ENCODE peak calls at places on chromosomes 1 and 21, in five cellular contexts. J is activated T-cell treated with anti-CD3 and anti-CD28 coated beads for 1 hour, B is H7, A is iris pigment epithelial cell, P is HTR-8/SVneo. X is an unnamed sample.
A peak's percentile ranks its signal among the peaks of the same experiment; 100 is the strongest.

GRCh38 chr1:100708476-100709062 is 11.0 kb upstream of the VCAM1 start:
- DNase-seq in J (no peak), B (no peak), A (peak; percentile 55), P (no peak), X (no peak)

GRCh38 chr1:38178236-38178635 is 131.6 kb upstream of the POU3F1 start:
- DNase-seq in J (no peak), B (no peak), A (no peak), P (no peak), X (no peak)

GRCh38 chr21:15826147-15826780 is 96.5 kb downstream of the USP25 start:
- DNase-seq in J (no peak), B (peak; percentile 25), A (peak; percentile 65), P (peak; percentile 35), X (peak; percentile 52)

GRCh38 chr1:238745069-238745468 is 641.3 kb upstream of the CHRM3 start:
- DNase-seq in J (no peak), B (no peak), A (no peak), P (no peak), X (no peak)

GRCh38 chr1:89990976-89991831 is 3.7 kb upstream of the ZNF326 start:
- DNase-seq in J (no peak), B (no peak), A (no peak), P (no peak), X (no peak)

GRCh38 chr1:184633785-184634184 is 120.9 kb downstream of the EDEM3 start:
- DNase-seq in J (no peak), B (no peak), A (no peak), P (no peak), X (no peak)

GRCh38 chr1:55478742-55479141 is 263.6 kb upstream of the USP24 start:
- DNase-seq in J (no peak), B (no peak), A (peak; percentile 44), P (peak; percentile 4), X (peak; percentile 32)

GRCh38 chr1:161988413-161988812 is 35.3 kb downstream of the OLFML2B start:
- DNase-seq in J (no peak), B (no peak), A (no peak), P (no peak), X (no peak)

GRCh38 chr1:228735871-228736586 is 750 bp downstream of the RHOU start:
- DNase-seq in J (peak; percentile 6), B (peak; percentile 60), A (peak; percentile 39), P (peak; percentile 25), X (peak; percentile 58)

GRCh38 chr21:44957047-44957831 is 17.4 kb downstream of the SLX9 start:
- DNase-seq in J (no peak), B (peak; percentile 57), A (no peak), P (no peak), X (no peak)

GRCh38 chr21:37071561-37072238 is 1.2 kb downstream of the PIGP start:
- DNase-seq in J (no peak), B (peak; percentile 16), A (peak; percentile 81), P (peak; percentile 18), X (peak; percentile 29)

GRCh38 chr1:47440052-47440848 is 2.4 kb downstream of the FOXD2 start:
- DNase-seq in J (no peak), B (peak; percentile 50), A (no peak), P (no peak), X (no peak)

GRCh38 chr21:45950740-45951515 is 30.6 kb upstream of the COL6A1 start:
- DNase-seq in J (no peak), B (peak; percentile 76), A (peak; percentile 23), P (peak; percentile 66), X (no peak)

GRCh38 chr1:83929184-83929583 is 69.7 kb downstream of the TTLL7 start:
- DNase-seq in J (no peak), B (no peak), A (peak; percentile 90), P (no peak), X (no peak)

GRCh38 chr1:14826172-14826636 is 227.7 kb downstream of the KAZN start:
- DNase-seq in J (no peak), B (no peak), A (peak; percentile 95), P (no peak), X (no peak)

GRCh38 chr1:62528015-62528414 is 69.3 kb upstream of the ANGPTL3 start:
- DNase-seq in J (no peak), B (no peak), A (no peak), P (no peak), X (no peak)

GRCh38 chr1:85569122-85569521 is 11.4 kb upstream of the CCN1 start:
- DNase-seq in J (no peak), B (no peak), A (peak; percentile 91), P (no peak), X (no peak)

GRCh38 chr1:62082456-62083363 is 111.9 kb upstream of the L1TD1 start:
- DNase-seq in J (peak; percentile 24), B (peak; percentile 65), A (peak; percentile 40), P (peak; percentile 45), X (peak; percentile 60)

GRCh38 chr1:185432943-185433342 is 115.9 kb upstream of the IVNS1ABP start:
- DNase-seq in J (no peak), B (no peak), A (no peak), P (no peak), X (no peak)

GRCh38 chr1:15965228-15965767 is 10.6 kb downstream of the ZBTB17 start:
- DNase-seq in J (no peak), B (no peak), A (peak; percentile 58), P (no peak), X (no peak)

GRCh38 chr21:15221799-15222386 is 157.1 kb upstream of the NRIP1 start:
- DNase-seq in J (no peak), B (peak; percentile 68), A (peak; percentile 86), P (peak; percentile 24), X (peak; percentile 23)

GRCh38 chr1:112849425-112849966 is 106.5 kb downstream of the SLC16A1 start:
- DNase-seq in J (no peak), B (peak; percentile 87), A (peak; percentile 74), P (peak; percentile 51), X (peak; percentile 67)

GRCh38 chr1:16921391-16922185 is at the start of gene CROCC:
- DNase-seq in J (peak; percentile 37), B (peak; percentile 99), A (peak; percentile 52), P (no peak), X (peak; percentile 94)

GRCh38 chr1:183278736-183279591 is 92.9 kb downstream of the LAMC2 start:
- DNase-seq in J (no peak), B (peak; percentile 51), A (peak; percentile 80), P (no peak), X (no peak)